ENCODE peak calls at places on chromosome 18, in ten cellular contexts. F is stimulated activated CD8-positive, alpha-beta memory T cell treated with anti-CD3 and anti-CD28 coated beads, Interleukin-15, amount 100 ng/mL, for 24 hours; B is AG09309; D is lower leg skin; R is stomach; H is nephron progenitor cell; Z is testis; M is HFF-Myc; V is MCF 10A; U is activated naive CD8-positive, alpha-beta T cell treated with anti-CD3 and anti-CD28 coated beads, Interleukin-2, amount 10 ng/mL, durations not matched to agents 7 days and 5 days. L is an unnamed sample.
A peak's percentile ranks its signal among the peaks of the same experiment; 100 is the strongest.

GRCh38 chr18:61991201-61991600 is 98.4 kb upstream of the RNF152 start:
- DNase-seq in F (no peak), B (peak; percentile 18), D (no peak), R (no peak), H (no peak), Z (no peak), M (no peak), V (no peak), U (no peak), L (no peak)

GRCh38 chr18:10010611-10011015 is 96.8 kb downstream of the VAPA start:
- DNase-seq in F (no peak), B (peak; percentile 83), D (peak; percentile 72), R (peak; percentile 32), H (no peak), Z (peak; percentile 40), M (peak; percentile 80), V (peak; percentile 67), U (no peak), L (peak; percentile 54)

GRCh38 chr18:59485382-59485781 is 126.3 kb upstream of the LMAN1 start:
- DNase-seq in F (no peak), B (no peak), D (no peak), R (no peak), H (no peak), Z (no peak), M (no peak), V (no peak), U (no peak), L (no peak)

GRCh38 chr18:35888329-35888728 is 84.2 kb upstream of the RMP24 start:
- DNase-seq in F (no peak), B (no peak), D (no peak), R (no peak), H (no peak), Z (no peak), M (no peak), V (no peak), U (no peak), L (no peak)

GRCh38 chr18:11828772-11829432 is 22.3 kb upstream of the CHMP1B start:
- DNase-seq in F (no peak), B (no peak), D (no peak), R (no peak), H (no peak), Z (no peak), M (no peak), V (no peak), U (no peak), L (no peak)

GRCh38 chr18:48191494-48191893 is 217.7 kb downstream of the ZBTB7C start:
- DNase-seq in F (no peak), B (no peak), D (no peak), R (no peak), H (no peak), Z (no peak), M (no peak), V (no peak), U (no peak), L (no peak)

GRCh38 chr18:21745234-21745633 is 4.6 kb downstream of the MIB1 start:
- DNase-seq in F (no peak), B (no peak), D (no peak), R (no peak), H (no peak), Z (no peak), M (no peak), V (no peak), U (no peak), L (no peak)

GRCh38 chr18:41558744-41559143 is 396.3 kb upstream of the PIK3C3 start:
- DNase-seq in F (no peak), B (no peak), D (no peak), R (no peak), H (no peak), Z (no peak), M (no peak), V (no peak), U (no peak), L (no peak)

GRCh38 chr18:45519881-45520280 is 95.4 kb upstream of the SLC14A2 start:
- DNase-seq in F (no peak), B (no peak), D (no peak), R (no peak), H (no peak), Z (no peak), M (no peak), V (no peak), U (no peak), L (no peak)

GRCh38 chr18:22813648-22814328 is 119.3 kb upstream of the RBBP8 start:
- DNase-seq in F (no peak), B (no peak), D (no peak), R (no peak), H (no peak), Z (no peak), M (no peak), V (peak; percentile 73), U (no peak), L (peak; percentile 43)

GRCh38 chr18:26425148-26425531 is 123.2 kb downstream of the KCTD1 start:
- DNase-seq in F (no peak), B (no peak), D (no peak), R (no peak), H (no peak), Z (no peak), M (no peak), V (peak; percentile 24), U (no peak), L (no peak)

GRCh38 chr18:74498712-74499629 is 2.8 kb downstream of the CNDP2 start:
- DNase-seq in F (peak; percentile 49), B (no peak), D (peak; percentile 49), R (peak; percentile 72), H (no peak), Z (no peak), M (no peak), V (peak; percentile 41), U (peak; percentile 76), L (no peak)

GRCh38 chr18:30781601-30782000 is 260.9 kb downstream of the DSC3 start:
- DNase-seq in F (no peak), B (no peak), D (no peak), R (no peak), H (no peak), Z (no peak), M (no peak), V (no peak), U (no peak), L (no peak)

GRCh38 chr18:10689231-10689953 is 163.6 kb downstream of the NAPG start:
- DNase-seq in F (no peak), B (peak; percentile 4), D (no peak), R (no peak), H (no peak), Z (no peak), M (no peak), V (no peak), U (no peak), L (no peak)

GRCh38 chr18:12346240-12346565 is 30.8 kb downstream of the AFG3L2 start:
- DNase-seq in F (no peak), B (no peak), D (no peak), R (no peak), H (no peak), Z (no peak), M (no peak), V (no peak), U (no peak), L (no peak)

GRCh38 chr18:14748496-14748895 is 524 bp downstream of the ANKRD30B start:
- DNase-seq in F (no peak), B (no peak), D (no peak), R (no peak), H (no peak), Z (no peak), M (no peak), V (no peak), U (no peak), L (no peak)

GRCh38 chr18:5150888-5151287 is 46.2 kb downstream of the AKAIN1 start:
- DNase-seq in F (no peak), B (no peak), D (no peak), R (no peak), H (no peak), Z (no peak), M (no peak), V (no peak), U (no peak), L (no peak)

GRCh38 chr18:62131305-62131909 is 55.4 kb downstream of the PIGN start:
- DNase-seq in F (no peak), B (peak; percentile 28), D (no peak), R (peak; percentile 51), H (peak; percentile 70), Z (peak; percentile 60), M (peak; percentile 55), V (peak; percentile 75), U (peak; percentile 29), L (peak; percentile 39)

GRCh38 chr18:76751538-76751890 is 70.8 kb upstream of the ZNF236 start:
- DNase-seq in F (no peak), B (no peak), D (no peak), R (no peak), H (no peak), Z (no peak), M (no peak), V (no peak), U (no peak), L (no peak)

GRCh38 chr18:48836231-48836805 is 114.4 kb downstream of the SMAD7 start:
- DNase-seq in F (no peak), B (no peak), D (no peak), R (no peak), H (no peak), Z (no peak), M (no peak), V (no peak), U (peak; percentile 24), L (no peak)

GRCh38 chr18:6219116-6219717 is 195.5 kb downstream of the L3MBTL4 start:
- DNase-seq in F (no peak), B (peak; percentile 4), D (no peak), R (no peak), H (peak; percentile 74), Z (peak; percentile 76), M (peak; percentile 20), V (no peak), U (no peak), L (no peak)

GRCh38 chr18:46071615-46071893 is 506 bp downstream of the PSTPIP2 start:
- DNase-seq in F (no peak), B (no peak), D (no peak), R (no peak), H (no peak), Z (no peak), M (no peak), V (no peak), U (no peak), L (no peak)

GRCh38 chr18:46278481-46279465 is 174.6 kb downstream of the HAUS1 start:
- DNase-seq in F (no peak), B (peak; percentile 32), D (no peak), R (no peak), H (no peak), Z (no peak), M (peak; percentile 38), V (peak; percentile 32), U (no peak), L (no peak)

GRCh38 chr18:13406049-13406615 is 187.6 kb downstream of the LDLRAD4 start:
- DNase-seq in F (no peak), B (no peak), D (no peak), R (no peak), H (no peak), Z (no peak), M (no peak), V (no peak), U (no peak), L (no peak)

GRCh38 chr18:8976606-8977005 is 125.9 kb upstream of the NDUFV2 start:
- DNase-seq in F (no peak), B (no peak), D (no peak), R (no peak), H (no peak), Z (no peak), M (no peak), V (no peak), U (no peak), L (no peak)

GRCh38 chr18:3368193-3368592 is 81.8 kb upstream of the TGIF1 start:
- DNase-seq in F (no peak), B (peak; percentile 24), D (no peak), R (no peak), H (no peak), Z (no peak), M (no peak), V (peak; percentile 85), U (no peak), L (no peak)

GRCh38 chr18:10381951-10382350 is 72.5 kb upstream of the APCDD1 start:
- DNase-seq in F (no peak), B (no peak), D (no peak), R (no peak), H (no peak), Z (no peak), M (no peak), V (no peak), U (no peak), L (no peak)

GRCh38 chr18:48804856-48805610 is 145.7 kb downstream of the SMAD7 start:
- DNase-seq in F (no peak), B (no peak), D (no peak), R (peak; percentile 11), H (peak; percentile 0), Z (peak; percentile 10), M (no peak), V (no peak), U (peak; percentile 23), L (no peak)